ENCODE peak calls at places on chromosomes 12 and 14, in five cellular contexts. Z is Caco-2, G is skeletal muscle cell, Y is adrenal gland, J is fibroblast of lung. X is an unnamed sample.
A peak's percentile ranks its signal among the peaks of the same experiment; 100 is the strongest.

GRCh38 chr12:63064080-63064479 is 86.9 kb downstream of the AVPR1A start:
- DNase-seq in Z (no peak), G (no peak), Y (no peak), J (peak; percentile 20), X (no peak)

GRCh38 chr12:45655186-45655585 is 74.3 kb upstream of the ARID2 start:
- DNase-seq in Z (peak; percentile 64), G (no peak), Y (no peak), J (peak; percentile 19), X (no peak)

GRCh38 chr12:94704452-94704871 is 54.1 kb upstream of the TMCC3 start:
- DNase-seq in Z (no peak), G (peak; percentile 76), Y (no peak), J (peak; percentile 90), X (no peak)

GRCh38 chr12:96773031-96773430 is 134.0 kb upstream of the NEDD1 start:
- DNase-seq in Z (no peak), G (no peak), Y (no peak), J (no peak), X (no peak)

GRCh38 chr12:55970775-55971174 is 3.1 kb upstream of the RAB5B start:
- DNase-seq in Z (no peak), G (peak; percentile 65), Y (no peak), J (peak; percentile 8), X (no peak)

GRCh38 chr14:21382886-21383847 is 652 bp downstream of the SUPT16H start:
- DNase-seq in Z (peak; percentile 62), G (peak; percentile 13), Y (peak; percentile 36), J (peak; percentile 64), X (peak; percentile 80)

GRCh38 chr14:38496092-38496491 is 240.2 kb upstream of the CLEC14A start:
- DNase-seq in Z (no peak), G (no peak), Y (no peak), J (no peak), X (no peak)

GRCh38 chr12:126676426-126676825 is 1590.5 kb upstream of the TMEM132C start:
- DNase-seq in Z (no peak), G (peak; percentile 11), Y (no peak), J (peak; percentile 20), X (no peak)

GRCh38 chr12:117125275-117125613 is 26.0 kb upstream of the TESC start:
- DNase-seq in Z (no peak), G (no peak), Y (no peak), J (peak; percentile 36), X (no peak)

GRCh38 chr12:124713436-124714082 is 146.1 kb upstream of the NCOR2 start:
- DNase-seq in Z (no peak), G (no peak), Y (no peak), J (peak; percentile 95), X (no peak)

GRCh38 chr12:2239376-2240010 is 186.7 kb downstream of the CACNA1C start:
- DNase-seq in Z (no peak), G (no peak), Y (no peak), J (no peak), X (peak; percentile 84)

GRCh38 chr12:545835-546234 is 86.1 kb downstream of the B4GALNT3 start:
- DNase-seq in Z (no peak), G (no peak), Y (no peak), J (no peak), X (no peak)

GRCh38 chr12:547883-548470 is 88.2 kb downstream of the B4GALNT3 start:
- DNase-seq in Z (peak; percentile 35), G (no peak), Y (no peak), J (no peak), X (no peak)

GRCh38 chr12:546265-546919 is 86.7 kb downstream of the B4GALNT3 start:
- DNase-seq in Z (peak; percentile 47), G (no peak), Y (peak; percentile 53), J (no peak), X (no peak)

GRCh38 chr12:544941-545635 is 85.3 kb downstream of the B4GALNT3 start:
- DNase-seq in Z (peak; percentile 37), G (no peak), Y (no peak), J (peak; percentile 4), X (no peak)

GRCh38 chr12:546920-547845 is 87.4 kb downstream of the B4GALNT3 start:
- DNase-seq in Z (peak; percentile 80), G (no peak), Y (peak; percentile 76), J (peak; percentile 27), X (peak; percentile 88)
- H3K4me3 ChIP-seq in Z (no peak overlapping the region), G (peak overlapping the region; percentile 15), Y (no peak overlapping the region), J (no peak overlapping the region), X (no peak overlapping the region)

DNA sequence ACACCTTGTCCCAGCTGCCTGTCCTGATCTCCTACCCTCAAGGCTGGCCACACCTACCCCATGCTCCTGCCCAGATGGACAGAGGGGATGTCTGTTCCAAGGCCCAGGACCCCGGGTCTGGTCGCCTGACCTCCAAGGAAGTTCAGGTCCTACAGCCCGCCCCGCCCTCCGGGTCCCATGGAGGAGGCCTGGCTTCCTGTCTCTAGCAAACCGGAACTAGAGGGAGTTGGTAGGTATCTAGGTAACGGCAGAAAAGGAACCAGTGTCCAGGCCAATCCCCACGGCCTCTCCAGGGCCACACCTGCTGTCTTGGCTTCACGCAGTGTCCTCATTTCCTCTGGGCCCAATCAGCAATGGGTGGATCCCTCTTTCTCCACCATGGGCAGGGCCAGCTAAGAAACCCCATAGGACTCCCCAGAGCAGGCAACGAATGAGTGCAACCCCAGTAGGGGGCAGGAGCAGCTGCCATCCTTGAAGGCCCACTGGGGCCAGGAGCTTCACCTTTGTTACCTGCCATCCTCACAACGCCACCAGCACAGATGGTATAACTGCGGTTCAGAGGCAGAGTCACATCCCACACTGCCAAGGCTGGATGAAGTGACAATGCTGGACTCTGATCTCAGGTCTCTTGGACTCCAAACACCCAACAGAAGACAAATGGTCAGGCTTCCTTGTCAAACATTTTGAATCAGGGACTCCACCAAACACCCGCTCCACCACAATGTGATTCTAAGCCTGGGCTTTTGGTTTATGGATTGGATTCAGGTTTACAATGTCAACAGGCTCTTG is 25.1 kb upstream of the RPLP0 start:
- DNase-seq in Z (no peak), G (no peak), Y (no peak), J (no peak), X (peak; percentile 89)
- H3K4me3 ChIP-seq in Z (no peak overlapping the region), G (no peak overlapping the region), Y (no peak overlapping the region), J (no peak overlapping the region), X (no peak overlapping the region)

GRCh38 chr12:21773263-21773741 is 1.2 kb downstream of the KCNJ8 start:
- DNase-seq in Z (peak; percentile 88), G (no peak), Y (peak; percentile 59), J (peak; percentile 19), X (peak; percentile 78)
- H3K4me3 ChIP-seq in Z (peak overlapping the region; percentile 88), G (no peak overlapping the region), Y (peak overlapping the region; percentile 73), J (peak overlapping the region; percentile 63), X (peak overlapping the region; percentile 56)

GRCh38 chr12:21615441-21615840 is 10.8 kb upstream of the GYS2 start:
- DNase-seq in Z (no peak), G (no peak), Y (no peak), J (peak; percentile 0), X (no peak)
- H3K4me3 ChIP-seq in Z (no peak overlapping the region), G (no peak overlapping the region), Y (no peak overlapping the region), J (no peak overlapping the region), X (no peak overlapping the region)

GRCh38 chr12:66678640-66679268 is at the start of gene GRIP1:
- DNase-seq in Z (no peak), G (no peak), Y (no peak), J (peak; percentile 50), X (no peak)
- H3K4me3 ChIP-seq in Z (no peak within 1 kb of the TSS), G (peak within 1 kb of the TSS; percentile 6), Y (no peak within 1 kb of the TSS), J (no peak within 1 kb of the TSS), X (peak within 1 kb of the TSS; percentile 0)

GRCh38 chr12:91273542-91273941 is 90.9 kb upstream of the DCN start:
- DNase-seq in Z (no peak), G (no peak), Y (no peak), J (no peak), X (no peak)

GRCh38 chr12:91272456-91273063 is 89.9 kb upstream of the DCN start:
- DNase-seq in Z (no peak), G (no peak), Y (no peak), J (no peak), X (peak; percentile 90)

GRCh38 chr12:91276529-91276928 is 93.9 kb upstream of the DCN start:
- DNase-seq in Z (no peak), G (no peak), Y (no peak), J (no peak), X (no peak)

GRCh38 chr12:91274886-91275285 is 92.3 kb upstream of the DCN start:
- DNase-seq in Z (no peak), G (no peak), Y (no peak), J (peak; percentile 51), X (no peak)
- H3K4me3 ChIP-seq in Z (no peak overlapping the region), G (no peak overlapping the region), Y (no peak overlapping the region), J (no peak overlapping the region), X (no peak overlapping the region)

GRCh38 chr12:123270380-123271181 is 1.1 kb downstream of the CDK2AP1 start:
- DNase-seq in Z (no peak), G (no peak), Y (peak; percentile 40), J (peak; percentile 47), X (peak; percentile 82)
- H3K4me3 ChIP-seq in Z (peak overlapping the region; percentile 63), G (peak overlapping the region; percentile 82), Y (peak overlapping the region; percentile 64), J (peak overlapping the region; percentile 92), X (peak overlapping the region; percentile 72)

GRCh38 chr12:69897744-69898143 is 72.7 kb downstream of the MYRFL start:
- DNase-seq in Z (no peak), G (peak; percentile 96), Y (no peak), J (peak; percentile 99), X (no peak)
- H3K4me3 ChIP-seq in Z (no peak overlapping the region), G (no peak overlapping the region), Y (no peak overlapping the region), J (no peak overlapping the region), X (no peak overlapping the region)

X was measured in kidney.